ENCODE peak calls at places on chromosomes 4 and X, in six cellular contexts. One of them, this sample, is unnamed.

GRCh38 chrX:39725928-39726619 is 371.7 kb downstream of the BCOR start:
- DNase-seq in spleen: no peak
- DNase-seq in heart right ventricle: no peak
- DNase-seq in ovary: no peak
- DNase-seq in CD8-positive, alpha-beta memory T cell: no peak
- DNase-seq in GM23248: peak
- DNase-seq in this sample: no peak

GRCh38 chr4:163166041-163166579 is 580 bp downstream of the NAF1 start:
- DNase-seq in spleen: peak
- DNase-seq in heart right ventricle: peak
- DNase-seq in ovary: peak
- DNase-seq in CD8-positive, alpha-beta memory T cell: peak
- DNase-seq in GM23248: peak
- DNase-seq in this sample: peak

GRCh38 chrX:18828832-18829404 is 121.5 kb downstream of the PPEF1 start:
- DNase-seq in spleen: no peak
- DNase-seq in heart right ventricle: no peak
- DNase-seq in ovary: no peak
- DNase-seq in CD8-positive, alpha-beta memory T cell: no peak
- DNase-seq in GM23248: no peak
- DNase-seq in this sample: no peak

GRCh38 chrX:41184312-41184711 is 99.1 kb downstream of the USP9X start:
- DNase-seq in spleen: no peak
- DNase-seq in heart right ventricle: no peak
- DNase-seq in ovary: no peak
- DNase-seq in CD8-positive, alpha-beta memory T cell: no peak
- DNase-seq in GM23248: no peak
- DNase-seq in this sample: no peak

GRCh38 chr4:2812985-2813384 is 20.1 kb downstream of the SH3BP2 start:
- DNase-seq in spleen: no peak
- DNase-seq in heart right ventricle: no peak
- DNase-seq in ovary: no peak
- DNase-seq in CD8-positive, alpha-beta memory T cell: no peak
- DNase-seq in GM23248: peak
- DNase-seq in this sample: no peak

GRCh38 chr4:81404294-81404693 is 67.4 kb downstream of the RASGEF1B start:
- DNase-seq in spleen: no peak
- DNase-seq in heart right ventricle: no peak
- DNase-seq in ovary: no peak
- DNase-seq in CD8-positive, alpha-beta memory T cell: no peak
- DNase-seq in GM23248: peak
- DNase-seq in this sample: no peak

GRCh38 chr4:36026348-36026747 is 218.0 kb downstream of the ARAP2 start:
- DNase-seq in spleen: no peak
- DNase-seq in heart right ventricle: no peak
- DNase-seq in ovary: no peak
- DNase-seq in CD8-positive, alpha-beta memory T cell: no peak
- DNase-seq in GM23248: no peak
- DNase-seq in this sample: no peak

GRCh38 chr4:98642991-98643426 is 15.4 kb downstream of the TSPAN5 start:
- DNase-seq in spleen: no peak
- DNase-seq in heart right ventricle: no peak
- DNase-seq in ovary: no peak
- DNase-seq in CD8-positive, alpha-beta memory T cell: no peak
- DNase-seq in GM23248: peak
- DNase-seq in this sample: no peak

GRCh38 chr4:47271296-47271695 is 192.2 kb downstream of the COMMD8 start:
- DNase-seq in spleen: no peak
- DNase-seq in heart right ventricle: no peak
- DNase-seq in ovary: no peak
- DNase-seq in CD8-positive, alpha-beta memory T cell: no peak
- DNase-seq in GM23248: no peak
- DNase-seq in this sample: no peak

GRCh38 chrX:40867352-40867751 is 132.0 kb upstream of the MED14 start:
- DNase-seq in spleen: no peak
- DNase-seq in heart right ventricle: no peak
- DNase-seq in ovary: no peak
- DNase-seq in CD8-positive, alpha-beta memory T cell: no peak
- DNase-seq in GM23248: peak
- DNase-seq in this sample: no peak

GRCh38 chrX:46611658-46612362 is 38.2 kb downstream of the CHST7 start:
- DNase-seq in spleen: no peak
- DNase-seq in heart right ventricle: no peak
- DNase-seq in ovary: no peak
- DNase-seq in CD8-positive, alpha-beta memory T cell: peak
- DNase-seq in GM23248: no peak
- DNase-seq in this sample: no peak

GRCh38 chrX:143437439-143437838 is 79.8 kb downstream of the SPANXN3 start:
- DNase-seq in spleen: no peak
- DNase-seq in heart right ventricle: no peak
- DNase-seq in ovary: no peak
- DNase-seq in CD8-positive, alpha-beta memory T cell: no peak
- DNase-seq in GM23248: no peak
- DNase-seq in this sample: no peak

GRCh38 chrX:40174594-40175415 is 77.0 kb upstream of the BCOR start:
- DNase-seq in spleen: peak
- DNase-seq in heart right ventricle: no peak
- DNase-seq in ovary: peak
- DNase-seq in CD8-positive, alpha-beta memory T cell: peak
- DNase-seq in GM23248: peak
- DNase-seq in this sample: peak

GRCh38 chrX:66756717-66757116 is 117.8 kb upstream of the EDA2R start:
- DNase-seq in spleen: no peak
- DNase-seq in heart right ventricle: no peak
- DNase-seq in ovary: no peak
- DNase-seq in CD8-positive, alpha-beta memory T cell: no peak
- DNase-seq in GM23248: no peak
- DNase-seq in this sample: no peak

GRCh38 chr4:101346562-101347266 is 612 bp downstream of the PPP3CA start:
- DNase-seq in spleen: peak
- DNase-seq in heart right ventricle: peak
- DNase-seq in ovary: peak
- DNase-seq in CD8-positive, alpha-beta memory T cell: peak
- DNase-seq in GM23248: peak
- DNase-seq in this sample: peak

DNA sequence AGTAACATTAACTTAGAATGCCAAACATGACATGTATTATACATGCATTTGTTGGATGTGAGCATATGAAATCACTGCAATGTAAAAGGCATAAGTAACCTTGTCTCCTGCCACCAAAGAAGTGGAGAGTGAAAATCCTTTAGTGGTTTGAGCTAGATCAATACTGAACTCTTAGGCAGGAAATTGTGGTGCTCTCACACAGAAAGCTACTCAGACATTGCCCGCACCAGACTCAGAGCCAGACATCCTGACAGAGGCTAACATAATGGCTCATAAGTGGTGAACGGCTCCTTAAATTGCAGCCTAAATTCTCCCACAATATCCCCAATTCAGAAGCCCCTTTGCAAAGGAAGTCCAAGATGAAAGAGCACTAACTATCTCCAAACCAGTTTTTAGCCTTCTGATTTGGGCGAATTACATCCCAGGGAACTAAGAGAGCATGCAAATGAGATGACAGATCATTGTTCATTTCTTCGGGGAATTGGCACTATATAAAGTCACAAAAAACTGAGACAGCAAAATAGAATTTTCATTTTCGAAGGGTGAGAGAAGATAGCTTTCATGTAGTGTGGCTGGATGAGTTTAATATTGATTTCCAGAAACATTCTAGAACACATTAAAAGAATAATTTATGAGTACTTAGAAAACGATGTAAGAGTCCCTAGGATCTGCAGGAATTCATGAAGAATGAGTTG is 233.6 kb upstream of the RPS6KA3 start:
- DNase-seq in spleen: no peak
- DNase-seq in heart right ventricle: no peak
- DNase-seq in ovary: no peak
- DNase-seq in CD8-positive, alpha-beta memory T cell: no peak
- DNase-seq in GM23248: no peak
- DNase-seq in this sample: no peak
- H3K27ac ChIP-seq in spleen: no peak
- H3K27ac ChIP-seq in heart right ventricle: no peak
- H3K27ac ChIP-seq in ovary: no peak
- H3K27ac ChIP-seq in CD8-positive, alpha-beta memory T cell: no peak
- H3K27ac ChIP-seq in GM23248: no peak
- H3K27ac ChIP-seq in this sample: no peak

GRCh38 chr4:156811963-156812362 is 159.6 kb downstream of the PDGFC start:
- DNase-seq in spleen: no peak
- DNase-seq in heart right ventricle: no peak
- DNase-seq in ovary: no peak
- DNase-seq in CD8-positive, alpha-beta memory T cell: no peak
- DNase-seq in GM23248: no peak
- DNase-seq in this sample: no peak
- H3K27ac ChIP-seq in spleen: no peak
- H3K27ac ChIP-seq in heart right ventricle: no peak
- H3K27ac ChIP-seq in ovary: no peak
- H3K27ac ChIP-seq in CD8-positive, alpha-beta memory T cell: no peak
- H3K27ac ChIP-seq in GM23248: no peak
- H3K27ac ChIP-seq in this sample: no peak

DNA sequence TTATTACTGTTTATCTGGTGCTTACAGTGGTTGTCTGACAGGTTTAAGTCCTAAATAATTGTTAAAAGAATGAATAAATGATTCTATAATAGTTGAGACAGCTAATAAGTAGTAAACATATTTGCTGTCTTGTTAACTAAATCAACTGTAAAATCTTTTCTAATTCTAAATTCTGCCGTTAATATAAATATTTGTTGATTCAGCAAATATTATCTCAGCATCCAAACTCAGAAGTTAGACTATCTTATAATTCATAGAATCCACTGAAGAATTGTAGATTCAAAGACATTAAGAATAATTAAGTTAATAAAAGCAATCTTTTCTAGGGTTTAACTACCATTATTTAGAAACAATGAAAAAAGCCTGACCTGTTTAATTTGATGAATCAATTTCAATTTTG is 256.3 kb downstream of the BMPR1B start:
- DNase-seq in spleen: no peak
- DNase-seq in heart right ventricle: no peak
- DNase-seq in ovary: no peak
- DNase-seq in CD8-positive, alpha-beta memory T cell: no peak
- DNase-seq in GM23248: no peak
- DNase-seq in this sample: no peak
- H3K27ac ChIP-seq in spleen: no peak
- H3K27ac ChIP-seq in heart right ventricle: no peak
- H3K27ac ChIP-seq in ovary: no peak
- H3K27ac ChIP-seq in CD8-positive, alpha-beta memory T cell: no peak
- H3K27ac ChIP-seq in GM23248: no peak
- H3K27ac ChIP-seq in this sample: no peak

DNA sequence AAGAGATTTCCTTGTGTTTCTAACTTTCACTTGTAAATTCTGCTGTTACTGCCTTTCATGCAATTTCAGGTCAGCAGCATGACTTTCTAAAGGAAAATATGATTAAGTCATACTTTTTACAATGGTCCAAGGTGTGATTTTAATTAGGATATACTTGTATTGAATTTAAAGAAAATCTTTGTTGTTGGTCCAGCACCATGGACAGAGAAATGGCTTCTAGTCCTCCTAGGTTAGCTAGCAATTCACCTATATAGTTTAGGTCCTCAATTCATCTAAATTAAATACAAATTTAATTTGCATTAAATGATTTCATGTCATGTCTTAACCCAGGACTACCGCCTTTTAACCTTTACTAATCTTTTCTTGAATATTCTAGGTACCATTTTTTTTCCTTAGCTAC is 304.9 kb upstream of the RPS6KA3 start:
- DNase-seq in spleen: no peak
- DNase-seq in heart right ventricle: no peak
- DNase-seq in ovary: no peak
- DNase-seq in CD8-positive, alpha-beta memory T cell: no peak
- DNase-seq in GM23248: peak
- DNase-seq in this sample: no peak
- H3K27ac ChIP-seq in spleen: no peak
- H3K27ac ChIP-seq in heart right ventricle: no peak
- H3K27ac ChIP-seq in ovary: no peak
- H3K27ac ChIP-seq in CD8-positive, alpha-beta memory T cell: no peak
- H3K27ac ChIP-seq in GM23248: no peak
- H3K27ac ChIP-seq in this sample: no peak

DNA sequence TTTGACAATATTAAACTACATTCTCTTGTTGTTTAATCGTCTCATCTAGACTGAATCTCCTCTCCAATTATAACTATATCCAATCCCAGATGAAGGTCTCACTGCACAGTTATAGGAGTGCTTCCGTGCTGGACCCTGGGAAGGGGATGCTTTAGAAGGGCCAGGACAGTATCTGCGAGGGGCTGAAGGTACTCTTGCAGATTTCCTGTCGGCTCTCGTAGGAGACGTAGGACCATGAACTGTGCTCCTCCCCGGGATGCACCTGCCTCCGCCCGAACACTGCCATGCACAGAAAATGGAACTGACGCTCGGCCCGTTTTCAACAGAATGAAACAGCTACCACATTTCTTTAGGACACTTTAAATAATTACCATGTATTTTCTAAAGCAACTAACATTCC is 39.4 kb downstream of the FAT1 start:
- DNase-seq in spleen: no peak
- DNase-seq in heart right ventricle: no peak
- DNase-seq in ovary: no peak
- DNase-seq in CD8-positive, alpha-beta memory T cell: no peak
- DNase-seq in GM23248: no peak
- DNase-seq in this sample: no peak
- H3K27ac ChIP-seq in spleen: no peak
- H3K27ac ChIP-seq in heart right ventricle: peak
- H3K27ac ChIP-seq in ovary: no peak
- H3K27ac ChIP-seq in CD8-positive, alpha-beta memory T cell: no peak
- H3K27ac ChIP-seq in GM23248: peak
- H3K27ac ChIP-seq in this sample: no peak

GRCh38 chr4:108830509-108831244 is 67.8 kb upstream of the ETNPPL start:
- DNase-seq in spleen: no peak
- DNase-seq in heart right ventricle: peak
- DNase-seq in ovary: no peak
- DNase-seq in CD8-positive, alpha-beta memory T cell: no peak
- DNase-seq in GM23248: peak
- DNase-seq in this sample: no peak

GRCh38 chr4:108838451-108838850 is 75.6 kb upstream of the ETNPPL start:
- DNase-seq in spleen: no peak
- DNase-seq in heart right ventricle: no peak
- DNase-seq in ovary: no peak
- DNase-seq in CD8-positive, alpha-beta memory T cell: no peak
- DNase-seq in GM23248: no peak
- DNase-seq in this sample: no peak

GRCh38 chr4:108834167-108834566 is 71.3 kb upstream of the ETNPPL start:
- DNase-seq in spleen: no peak
- DNase-seq in heart right ventricle: no peak
- DNase-seq in ovary: no peak
- DNase-seq in CD8-positive, alpha-beta memory T cell: no peak
- DNase-seq in GM23248: peak
- DNase-seq in this sample: no peak

GRCh38 chr4:108833041-108833440 is 70.2 kb upstream of the ETNPPL start:
- DNase-seq in spleen: no peak
- DNase-seq in heart right ventricle: no peak
- DNase-seq in ovary: no peak
- DNase-seq in CD8-positive, alpha-beta memory T cell: no peak
- DNase-seq in GM23248: no peak
- DNase-seq in this sample: no peak

GRCh38 chr4:108834787-108835384 is 72.0 kb upstream of the ETNPPL start:
- DNase-seq in spleen: no peak
- DNase-seq in heart right ventricle: no peak
- DNase-seq in ovary: no peak
- DNase-seq in CD8-positive, alpha-beta memory T cell: no peak
- DNase-seq in GM23248: peak
- DNase-seq in this sample: no peak
- H3K27ac ChIP-seq in spleen: no peak
- H3K27ac ChIP-seq in heart right ventricle: no peak
- H3K27ac ChIP-seq in ovary: no peak
- H3K27ac ChIP-seq in CD8-positive, alpha-beta memory T cell: no peak
- H3K27ac ChIP-seq in GM23248: peak
- H3K27ac ChIP-seq in this sample: no peak